ENCODE peak calls at places on chromosome 5, in nine cellular contexts. One of them, this sample, is unnamed.

GRCh38 chr5:109681763-109682162 is 8.0 kb upstream of the MAN2A1 start:
- DNase-seq in activated naive CD8-positive, alpha-beta T cell treated with anti-CD3 and anti-CD28 coated beads, Interleukin-2, amount 50 U/mL, for 16 hours: no peak
- DNase-seq in astrocyte of the spinal cord: no peak
- DNase-seq in neural progenitor cell: no peak
- DNase-seq in hippocampal formation: no peak
- DNase-seq in CD8-positive, alpha-beta T cell: no peak
- DNase-seq in BE2C: no peak
- DNase-seq in fibroblast of pulmonary artery: no peak
- DNase-seq in activated gamma-delta T cell: no peak
- DNase-seq in this sample: no peak

GRCh38 chr5:123085638-123086286 is 3.3 kb upstream of the PRDM6 start:
- DNase-seq in activated naive CD8-positive, alpha-beta T cell treated with anti-CD3 and anti-CD28 coated beads, Interleukin-2, amount 50 U/mL, for 16 hours: no peak
- DNase-seq in astrocyte of the spinal cord: no peak
- DNase-seq in neural progenitor cell: no peak
- DNase-seq in hippocampal formation: no peak
- DNase-seq in CD8-positive, alpha-beta T cell: no peak
- DNase-seq in BE2C: no peak
- DNase-seq in fibroblast of pulmonary artery: no peak
- DNase-seq in activated gamma-delta T cell: no peak
- DNase-seq in this sample: no peak

GRCh38 chr5:137320056-137321045 is 178.8 kb downstream of the SPOCK1 start:
- DNase-seq in activated naive CD8-positive, alpha-beta T cell treated with anti-CD3 and anti-CD28 coated beads, Interleukin-2, amount 50 U/mL, for 16 hours: no peak
- DNase-seq in astrocyte of the spinal cord: peak
- DNase-seq in neural progenitor cell: peak
- DNase-seq in hippocampal formation: peak
- DNase-seq in CD8-positive, alpha-beta T cell: peak
- DNase-seq in BE2C: peak
- DNase-seq in fibroblast of pulmonary artery: peak
- DNase-seq in activated gamma-delta T cell: no peak
- DNase-seq in this sample: peak

GRCh38 chr5:172834570-172835245 is 657 bp downstream of the ERGIC1 start:
- DNase-seq in activated naive CD8-positive, alpha-beta T cell treated with anti-CD3 and anti-CD28 coated beads, Interleukin-2, amount 50 U/mL, for 16 hours: no peak
- DNase-seq in astrocyte of the spinal cord: no peak
- DNase-seq in neural progenitor cell: peak
- DNase-seq in hippocampal formation: no peak
- DNase-seq in CD8-positive, alpha-beta T cell: no peak
- DNase-seq in BE2C: peak
- DNase-seq in fibroblast of pulmonary artery: peak
- DNase-seq in activated gamma-delta T cell: no peak
- DNase-seq in this sample: peak

GRCh38 chr5:150286820-150287219 is 2.8 kb downstream of the CAMK2A start:
- DNase-seq in activated naive CD8-positive, alpha-beta T cell treated with anti-CD3 and anti-CD28 coated beads, Interleukin-2, amount 50 U/mL, for 16 hours: no peak
- DNase-seq in astrocyte of the spinal cord: no peak
- DNase-seq in neural progenitor cell: peak
- DNase-seq in hippocampal formation: no peak
- DNase-seq in CD8-positive, alpha-beta T cell: no peak
- DNase-seq in BE2C: peak
- DNase-seq in fibroblast of pulmonary artery: no peak
- DNase-seq in activated gamma-delta T cell: no peak
- DNase-seq in this sample: no peak

GRCh38 chr5:134131578-134132350 is 17.3 kb downstream of the TCF7 start:
- DNase-seq in activated naive CD8-positive, alpha-beta T cell treated with anti-CD3 and anti-CD28 coated beads, Interleukin-2, amount 50 U/mL, for 16 hours: no peak
- DNase-seq in astrocyte of the spinal cord: no peak
- DNase-seq in neural progenitor cell: no peak
- DNase-seq in hippocampal formation: no peak
- DNase-seq in CD8-positive, alpha-beta T cell: no peak
- DNase-seq in BE2C: peak
- DNase-seq in fibroblast of pulmonary artery: no peak
- DNase-seq in activated gamma-delta T cell: no peak
- DNase-seq in this sample: no peak

GRCh38 chr5:94266170-94266569 is 352.2 kb downstream of the KIAA0825 start:
- DNase-seq in activated naive CD8-positive, alpha-beta T cell treated with anti-CD3 and anti-CD28 coated beads, Interleukin-2, amount 50 U/mL, for 16 hours: no peak
- DNase-seq in astrocyte of the spinal cord: no peak
- DNase-seq in neural progenitor cell: no peak
- DNase-seq in hippocampal formation: no peak
- DNase-seq in CD8-positive, alpha-beta T cell: no peak
- DNase-seq in BE2C: no peak
- DNase-seq in fibroblast of pulmonary artery: no peak
- DNase-seq in activated gamma-delta T cell: no peak
- DNase-seq in this sample: no peak

GRCh38 chr5:178234753-178235599 is 2.4 kb upstream of the PHYKPL start:
- DNase-seq in activated naive CD8-positive, alpha-beta T cell treated with anti-CD3 and anti-CD28 coated beads, Interleukin-2, amount 50 U/mL, for 16 hours: peak
- DNase-seq in astrocyte of the spinal cord: peak
- DNase-seq in neural progenitor cell: peak
- DNase-seq in hippocampal formation: no peak
- DNase-seq in CD8-positive, alpha-beta T cell: peak
- DNase-seq in BE2C: peak
- DNase-seq in fibroblast of pulmonary artery: peak
- DNase-seq in activated gamma-delta T cell: no peak
- DNase-seq in this sample: peak

GRCh38 chr5:102296229-102296817 is at the start of gene SLCO4C1:
- DNase-seq in activated naive CD8-positive, alpha-beta T cell treated with anti-CD3 and anti-CD28 coated beads, Interleukin-2, amount 50 U/mL, for 16 hours: no peak
- DNase-seq in astrocyte of the spinal cord: peak
- DNase-seq in neural progenitor cell: peak
- DNase-seq in hippocampal formation: no peak
- DNase-seq in CD8-positive, alpha-beta T cell: peak
- DNase-seq in BE2C: peak
- DNase-seq in fibroblast of pulmonary artery: peak
- DNase-seq in activated gamma-delta T cell: peak
- DNase-seq in this sample: no peak

GRCh38 chr5:159844725-159845124 is 71.6 kb upstream of the ADRA1B start:
- DNase-seq in activated naive CD8-positive, alpha-beta T cell treated with anti-CD3 and anti-CD28 coated beads, Interleukin-2, amount 50 U/mL, for 16 hours: no peak
- DNase-seq in astrocyte of the spinal cord: no peak
- DNase-seq in neural progenitor cell: no peak
- DNase-seq in hippocampal formation: no peak
- DNase-seq in CD8-positive, alpha-beta T cell: no peak
- DNase-seq in BE2C: no peak
- DNase-seq in fibroblast of pulmonary artery: no peak
- DNase-seq in activated gamma-delta T cell: no peak
- DNase-seq in this sample: no peak

GRCh38 chr5:24714757-24715156 is 70.0 kb upstream of the CDH10 start:
- DNase-seq in activated naive CD8-positive, alpha-beta T cell treated with anti-CD3 and anti-CD28 coated beads, Interleukin-2, amount 50 U/mL, for 16 hours: no peak
- DNase-seq in astrocyte of the spinal cord: peak
- DNase-seq in neural progenitor cell: no peak
- DNase-seq in hippocampal formation: no peak
- DNase-seq in CD8-positive, alpha-beta T cell: no peak
- DNase-seq in BE2C: no peak
- DNase-seq in fibroblast of pulmonary artery: no peak
- DNase-seq in activated gamma-delta T cell: no peak
- DNase-seq in this sample: no peak

GRCh38 chr5:50302815-50303490 is 138.1 kb downstream of the EMB start:
- DNase-seq in activated naive CD8-positive, alpha-beta T cell treated with anti-CD3 and anti-CD28 coated beads, Interleukin-2, amount 50 U/mL, for 16 hours: no peak
- DNase-seq in astrocyte of the spinal cord: peak
- DNase-seq in neural progenitor cell: no peak
- DNase-seq in hippocampal formation: no peak
- DNase-seq in CD8-positive, alpha-beta T cell: no peak
- DNase-seq in BE2C: no peak
- DNase-seq in fibroblast of pulmonary artery: peak
- DNase-seq in activated gamma-delta T cell: no peak
- DNase-seq in this sample: no peak

GRCh38 chr5:107867266-107867665 is 196.5 kb upstream of the EFNA5 start:
- DNase-seq in activated naive CD8-positive, alpha-beta T cell treated with anti-CD3 and anti-CD28 coated beads, Interleukin-2, amount 50 U/mL, for 16 hours: no peak
- DNase-seq in astrocyte of the spinal cord: no peak
- DNase-seq in neural progenitor cell: no peak
- DNase-seq in hippocampal formation: no peak
- DNase-seq in CD8-positive, alpha-beta T cell: no peak
- DNase-seq in BE2C: no peak
- DNase-seq in fibroblast of pulmonary artery: no peak
- DNase-seq in activated gamma-delta T cell: no peak
- DNase-seq in this sample: no peak

GRCh38 chr5:156386976-156387375 is 60.0 kb downstream of the SGCD start:
- DNase-seq in activated naive CD8-positive, alpha-beta T cell treated with anti-CD3 and anti-CD28 coated beads, Interleukin-2, amount 50 U/mL, for 16 hours: no peak
- DNase-seq in astrocyte of the spinal cord: no peak
- DNase-seq in neural progenitor cell: no peak
- DNase-seq in hippocampal formation: no peak
- DNase-seq in CD8-positive, alpha-beta T cell: no peak
- DNase-seq in BE2C: no peak
- DNase-seq in fibroblast of pulmonary artery: no peak
- DNase-seq in activated gamma-delta T cell: no peak
- DNase-seq in this sample: no peak

GRCh38 chr5:58236498-58236897 is 223.4 kb downstream of the PLK2 start:
- DNase-seq in activated naive CD8-positive, alpha-beta T cell treated with anti-CD3 and anti-CD28 coated beads, Interleukin-2, amount 50 U/mL, for 16 hours: no peak
- DNase-seq in astrocyte of the spinal cord: no peak
- DNase-seq in neural progenitor cell: no peak
- DNase-seq in hippocampal formation: no peak
- DNase-seq in CD8-positive, alpha-beta T cell: no peak
- DNase-seq in BE2C: no peak
- DNase-seq in fibroblast of pulmonary artery: no peak
- DNase-seq in activated gamma-delta T cell: no peak
- DNase-seq in this sample: no peak

GRCh38 chr5:121189569-121190305 is 661.9 kb upstream of the FTMT start:
- DNase-seq in activated naive CD8-positive, alpha-beta T cell treated with anti-CD3 and anti-CD28 coated beads, Interleukin-2, amount 50 U/mL, for 16 hours: no peak
- DNase-seq in astrocyte of the spinal cord: peak
- DNase-seq in neural progenitor cell: no peak
- DNase-seq in hippocampal formation: peak
- DNase-seq in CD8-positive, alpha-beta T cell: no peak
- DNase-seq in BE2C: peak
- DNase-seq in fibroblast of pulmonary artery: peak
- DNase-seq in activated gamma-delta T cell: no peak
- DNase-seq in this sample: peak

GRCh38 chr5:179204572-179204971 is 140.7 kb downstream of the ADAMTS2 start:
- DNase-seq in activated naive CD8-positive, alpha-beta T cell treated with anti-CD3 and anti-CD28 coated beads, Interleukin-2, amount 50 U/mL, for 16 hours: no peak
- DNase-seq in astrocyte of the spinal cord: no peak
- DNase-seq in neural progenitor cell: no peak
- DNase-seq in hippocampal formation: no peak
- DNase-seq in CD8-positive, alpha-beta T cell: no peak
- DNase-seq in BE2C: no peak
- DNase-seq in fibroblast of pulmonary artery: no peak
- DNase-seq in activated gamma-delta T cell: no peak
- DNase-seq in this sample: no peak

This sample was measured in SJCRH30.